ENCODE peak calls at places on chromosomes 7 and 10, in nine cellular contexts. One of them, this sample, is unnamed.

GRCh38 chr10:23197416-23197861 is 5.3 kb downstream of the PTF1A start:
- DNase-seq in stomach: no peak
- DNase-seq in epithelial cell of esophagus: no peak
- DNase-seq in activated T-helper 1 cell treated with anti-CD3 and anti-CD28 coated beads, Interleukin-12 subunit alpha, Interleukin-12 subunit beta, Interleukin-2, Interleukin-4 antibody, amounts not matched to agents 30 ng/mL and 10 ng/mL and 1 ng/mL, durations not matched to agents 14 hours and 24 hours and 36 hours: no peak
- DNase-seq in osteocyte: no peak
- DNase-seq in CD4-positive, alpha-beta T cell: no peak
- DNase-seq in GM06990: no peak
- DNase-seq in stimulated activated CD8-positive, alpha-beta memory T cell treated with anti-CD3 and anti-CD28 coated beads, Interleukin-7, amount 100 ng/mL, for 1 hour: no peak
- DNase-seq in activated naive CD4-positive, alpha-beta T cell: no peak
- DNase-seq in this sample: no peak

GRCh38 chr10:95353123-95353522 is 62.3 kb upstream of the PDLIM1 start:
- DNase-seq in stomach: no peak
- DNase-seq in epithelial cell of esophagus: no peak
- DNase-seq in activated T-helper 1 cell treated with anti-CD3 and anti-CD28 coated beads, Interleukin-12 subunit alpha, Interleukin-12 subunit beta, Interleukin-2, Interleukin-4 antibody, amounts not matched to agents 30 ng/mL and 10 ng/mL and 1 ng/mL, durations not matched to agents 14 hours and 24 hours and 36 hours: no peak
- DNase-seq in osteocyte: no peak
- DNase-seq in CD4-positive, alpha-beta T cell: no peak
- DNase-seq in GM06990: no peak
- DNase-seq in stimulated activated CD8-positive, alpha-beta memory T cell treated with anti-CD3 and anti-CD28 coated beads, Interleukin-7, amount 100 ng/mL, for 1 hour: no peak
- DNase-seq in activated naive CD4-positive, alpha-beta T cell: no peak
- DNase-seq in this sample: no peak

GRCh38 chr7:132218876-132219275 is 357.4 kb downstream of the PLXNA4 start:
- DNase-seq in stomach: no peak
- DNase-seq in epithelial cell of esophagus: no peak
- DNase-seq in activated T-helper 1 cell treated with anti-CD3 and anti-CD28 coated beads, Interleukin-12 subunit alpha, Interleukin-12 subunit beta, Interleukin-2, Interleukin-4 antibody, amounts not matched to agents 30 ng/mL and 10 ng/mL and 1 ng/mL, durations not matched to agents 14 hours and 24 hours and 36 hours: no peak
- DNase-seq in osteocyte: no peak
- DNase-seq in CD4-positive, alpha-beta T cell: no peak
- DNase-seq in GM06990: no peak
- DNase-seq in stimulated activated CD8-positive, alpha-beta memory T cell treated with anti-CD3 and anti-CD28 coated beads, Interleukin-7, amount 100 ng/mL, for 1 hour: no peak
- DNase-seq in activated naive CD4-positive, alpha-beta T cell: no peak
- DNase-seq in this sample: no peak

GRCh38 chr10:89414879-89415821 is 782 bp downstream of the IFIT5 start:
- DNase-seq in stomach: peak
- DNase-seq in epithelial cell of esophagus: peak
- DNase-seq in activated T-helper 1 cell treated with anti-CD3 and anti-CD28 coated beads, Interleukin-12 subunit alpha, Interleukin-12 subunit beta, Interleukin-2, Interleukin-4 antibody, amounts not matched to agents 30 ng/mL and 10 ng/mL and 1 ng/mL, durations not matched to agents 14 hours and 24 hours and 36 hours: peak
- DNase-seq in osteocyte: peak
- DNase-seq in CD4-positive, alpha-beta T cell: peak
- DNase-seq in GM06990: peak
- DNase-seq in stimulated activated CD8-positive, alpha-beta memory T cell treated with anti-CD3 and anti-CD28 coated beads, Interleukin-7, amount 100 ng/mL, for 1 hour: no peak
- DNase-seq in activated naive CD4-positive, alpha-beta T cell: no peak
- DNase-seq in this sample: peak

GRCh38 chr10:1109795-1110673 is 53.8 kb downstream of the WDR37 start:
- DNase-seq in stomach: peak
- DNase-seq in epithelial cell of esophagus: peak
- DNase-seq in activated T-helper 1 cell treated with anti-CD3 and anti-CD28 coated beads, Interleukin-12 subunit alpha, Interleukin-12 subunit beta, Interleukin-2, Interleukin-4 antibody, amounts not matched to agents 30 ng/mL and 10 ng/mL and 1 ng/mL, durations not matched to agents 14 hours and 24 hours and 36 hours: peak
- DNase-seq in osteocyte: no peak
- DNase-seq in CD4-positive, alpha-beta T cell: peak
- DNase-seq in GM06990: peak
- DNase-seq in stimulated activated CD8-positive, alpha-beta memory T cell treated with anti-CD3 and anti-CD28 coated beads, Interleukin-7, amount 100 ng/mL, for 1 hour: peak
- DNase-seq in activated naive CD4-positive, alpha-beta T cell: peak
- DNase-seq in this sample: no peak

GRCh38 chr10:110349826-110350225 is 45.1 kb upstream of the SMNDC1 start:
- DNase-seq in stomach: no peak
- DNase-seq in epithelial cell of esophagus: no peak
- DNase-seq in activated T-helper 1 cell treated with anti-CD3 and anti-CD28 coated beads, Interleukin-12 subunit alpha, Interleukin-12 subunit beta, Interleukin-2, Interleukin-4 antibody, amounts not matched to agents 30 ng/mL and 10 ng/mL and 1 ng/mL, durations not matched to agents 14 hours and 24 hours and 36 hours: no peak
- DNase-seq in osteocyte: no peak
- DNase-seq in CD4-positive, alpha-beta T cell: no peak
- DNase-seq in GM06990: no peak
- DNase-seq in stimulated activated CD8-positive, alpha-beta memory T cell treated with anti-CD3 and anti-CD28 coated beads, Interleukin-7, amount 100 ng/mL, for 1 hour: no peak
- DNase-seq in activated naive CD4-positive, alpha-beta T cell: no peak
- DNase-seq in this sample: no peak

GRCh38 chr10:123458933-123459332 is 207.2 kb upstream of the GPR26 start:
- DNase-seq in stomach: no peak
- DNase-seq in epithelial cell of esophagus: no peak
- DNase-seq in activated T-helper 1 cell treated with anti-CD3 and anti-CD28 coated beads, Interleukin-12 subunit alpha, Interleukin-12 subunit beta, Interleukin-2, Interleukin-4 antibody, amounts not matched to agents 30 ng/mL and 10 ng/mL and 1 ng/mL, durations not matched to agents 14 hours and 24 hours and 36 hours: no peak
- DNase-seq in osteocyte: no peak
- DNase-seq in CD4-positive, alpha-beta T cell: no peak
- DNase-seq in GM06990: no peak
- DNase-seq in stimulated activated CD8-positive, alpha-beta memory T cell treated with anti-CD3 and anti-CD28 coated beads, Interleukin-7, amount 100 ng/mL, for 1 hour: no peak
- DNase-seq in activated naive CD4-positive, alpha-beta T cell: no peak
- DNase-seq in this sample: no peak

GRCh38 chr10:103917326-103918052 is 495 bp downstream of the STN1 start:
- DNase-seq in stomach: peak
- DNase-seq in epithelial cell of esophagus: peak
- DNase-seq in activated T-helper 1 cell treated with anti-CD3 and anti-CD28 coated beads, Interleukin-12 subunit alpha, Interleukin-12 subunit beta, Interleukin-2, Interleukin-4 antibody, amounts not matched to agents 30 ng/mL and 10 ng/mL and 1 ng/mL, durations not matched to agents 14 hours and 24 hours and 36 hours: no peak
- DNase-seq in osteocyte: no peak
- DNase-seq in CD4-positive, alpha-beta T cell: no peak
- DNase-seq in GM06990: no peak
- DNase-seq in stimulated activated CD8-positive, alpha-beta memory T cell treated with anti-CD3 and anti-CD28 coated beads, Interleukin-7, amount 100 ng/mL, for 1 hour: no peak
- DNase-seq in activated naive CD4-positive, alpha-beta T cell: no peak
- DNase-seq in this sample: peak

GRCh38 chr10:114243661-114244060 is 4.6 kb downstream of the VWA2 start:
- DNase-seq in stomach: no peak
- DNase-seq in epithelial cell of esophagus: no peak
- DNase-seq in activated T-helper 1 cell treated with anti-CD3 and anti-CD28 coated beads, Interleukin-12 subunit alpha, Interleukin-12 subunit beta, Interleukin-2, Interleukin-4 antibody, amounts not matched to agents 30 ng/mL and 10 ng/mL and 1 ng/mL, durations not matched to agents 14 hours and 24 hours and 36 hours: no peak
- DNase-seq in osteocyte: no peak
- DNase-seq in CD4-positive, alpha-beta T cell: no peak
- DNase-seq in GM06990: no peak
- DNase-seq in stimulated activated CD8-positive, alpha-beta memory T cell treated with anti-CD3 and anti-CD28 coated beads, Interleukin-7, amount 100 ng/mL, for 1 hour: no peak
- DNase-seq in activated naive CD4-positive, alpha-beta T cell: no peak
- DNase-seq in this sample: no peak

GRCh38 chr10:132703305-132704007 is 82.5 kb downstream of the NKX6-2 start:
- DNase-seq in stomach: no peak
- DNase-seq in epithelial cell of esophagus: no peak
- DNase-seq in activated T-helper 1 cell treated with anti-CD3 and anti-CD28 coated beads, Interleukin-12 subunit alpha, Interleukin-12 subunit beta, Interleukin-2, Interleukin-4 antibody, amounts not matched to agents 30 ng/mL and 10 ng/mL and 1 ng/mL, durations not matched to agents 14 hours and 24 hours and 36 hours: no peak
- DNase-seq in osteocyte: no peak
- DNase-seq in CD4-positive, alpha-beta T cell: no peak
- DNase-seq in GM06990: no peak
- DNase-seq in stimulated activated CD8-positive, alpha-beta memory T cell treated with anti-CD3 and anti-CD28 coated beads, Interleukin-7, amount 100 ng/mL, for 1 hour: no peak
- DNase-seq in activated naive CD4-positive, alpha-beta T cell: no peak
- DNase-seq in this sample: no peak

GRCh38 chr7:116566666-116567065 is 41.8 kb downstream of the CAV1 start:
- DNase-seq in stomach: no peak
- DNase-seq in epithelial cell of esophagus: no peak
- DNase-seq in activated T-helper 1 cell treated with anti-CD3 and anti-CD28 coated beads, Interleukin-12 subunit alpha, Interleukin-12 subunit beta, Interleukin-2, Interleukin-4 antibody, amounts not matched to agents 30 ng/mL and 10 ng/mL and 1 ng/mL, durations not matched to agents 14 hours and 24 hours and 36 hours: no peak
- DNase-seq in osteocyte: no peak
- DNase-seq in CD4-positive, alpha-beta T cell: no peak
- DNase-seq in GM06990: no peak
- DNase-seq in stimulated activated CD8-positive, alpha-beta memory T cell treated with anti-CD3 and anti-CD28 coated beads, Interleukin-7, amount 100 ng/mL, for 1 hour: no peak
- DNase-seq in activated naive CD4-positive, alpha-beta T cell: no peak
- DNase-seq in this sample: no peak

GRCh38 chr10:128853537-128853936 is 613.5 kb upstream of the MGMT start:
- DNase-seq in stomach: no peak
- DNase-seq in epithelial cell of esophagus: no peak
- DNase-seq in activated T-helper 1 cell treated with anti-CD3 and anti-CD28 coated beads, Interleukin-12 subunit alpha, Interleukin-12 subunit beta, Interleukin-2, Interleukin-4 antibody, amounts not matched to agents 30 ng/mL and 10 ng/mL and 1 ng/mL, durations not matched to agents 14 hours and 24 hours and 36 hours: no peak
- DNase-seq in osteocyte: peak
- DNase-seq in CD4-positive, alpha-beta T cell: no peak
- DNase-seq in GM06990: no peak
- DNase-seq in stimulated activated CD8-positive, alpha-beta memory T cell treated with anti-CD3 and anti-CD28 coated beads, Interleukin-7, amount 100 ng/mL, for 1 hour: no peak
- DNase-seq in activated naive CD4-positive, alpha-beta T cell: no peak
- DNase-seq in this sample: no peak

GRCh38 chr10:124701881-124702656 is 42.1 kb downstream of the FAM53B start:
- DNase-seq in stomach: no peak
- DNase-seq in epithelial cell of esophagus: no peak
- DNase-seq in activated T-helper 1 cell treated with anti-CD3 and anti-CD28 coated beads, Interleukin-12 subunit alpha, Interleukin-12 subunit beta, Interleukin-2, Interleukin-4 antibody, amounts not matched to agents 30 ng/mL and 10 ng/mL and 1 ng/mL, durations not matched to agents 14 hours and 24 hours and 36 hours: no peak
- DNase-seq in osteocyte: no peak
- DNase-seq in CD4-positive, alpha-beta T cell: no peak
- DNase-seq in GM06990: no peak
- DNase-seq in stimulated activated CD8-positive, alpha-beta memory T cell treated with anti-CD3 and anti-CD28 coated beads, Interleukin-7, amount 100 ng/mL, for 1 hour: no peak
- DNase-seq in activated naive CD4-positive, alpha-beta T cell: no peak
- DNase-seq in this sample: no peak

GRCh38 chr10:131574363-131574706 is 262.8 kb upstream of the TCERG1L start:
- DNase-seq in stomach: peak
- DNase-seq in epithelial cell of esophagus: no peak
- DNase-seq in activated T-helper 1 cell treated with anti-CD3 and anti-CD28 coated beads, Interleukin-12 subunit alpha, Interleukin-12 subunit beta, Interleukin-2, Interleukin-4 antibody, amounts not matched to agents 30 ng/mL and 10 ng/mL and 1 ng/mL, durations not matched to agents 14 hours and 24 hours and 36 hours: no peak
- DNase-seq in osteocyte: peak
- DNase-seq in CD4-positive, alpha-beta T cell: no peak
- DNase-seq in GM06990: no peak
- DNase-seq in stimulated activated CD8-positive, alpha-beta memory T cell treated with anti-CD3 and anti-CD28 coated beads, Interleukin-7, amount 100 ng/mL, for 1 hour: no peak
- DNase-seq in activated naive CD4-positive, alpha-beta T cell: no peak
- DNase-seq in this sample: no peak

GRCh38 chr10:71213127-71213616 is 802 bp downstream of the UNC5B start:
- DNase-seq in stomach: peak
- DNase-seq in epithelial cell of esophagus: peak
- DNase-seq in activated T-helper 1 cell treated with anti-CD3 and anti-CD28 coated beads, Interleukin-12 subunit alpha, Interleukin-12 subunit beta, Interleukin-2, Interleukin-4 antibody, amounts not matched to agents 30 ng/mL and 10 ng/mL and 1 ng/mL, durations not matched to agents 14 hours and 24 hours and 36 hours: peak
- DNase-seq in osteocyte: no peak
- DNase-seq in CD4-positive, alpha-beta T cell: no peak
- DNase-seq in GM06990: peak
- DNase-seq in stimulated activated CD8-positive, alpha-beta memory T cell treated with anti-CD3 and anti-CD28 coated beads, Interleukin-7, amount 100 ng/mL, for 1 hour: no peak
- DNase-seq in activated naive CD4-positive, alpha-beta T cell: no peak
- DNase-seq in this sample: peak

This sample was measured in breast epithelium.